ENCODE peak calls at places on chromosomes 16 and 17, in seven cellular contexts. X, E, U, G, P, A and D are unnamed samples.

GRCh38 chr17:69800870-69801269 is 274.2 kb upstream of the KCNJ16 start:
- DNase-seq in E (no peak), G (no peak), U (no peak), X (no peak), A (no peak), P (no peak), D (no peak)

GRCh38 chr17:6145946-6146345 is 75.8 kb downstream of the WSCD1 start:
- DNase-seq in E (no peak), G (no peak), U (no peak), P (peak), X (no peak), A (no peak), D (no peak)

GRCh38 chr17:47982091-47982617 is 11.2 kb downstream of the CDK5RAP3 start:
- DNase-seq in U (no peak), G (no peak), P (no peak), A (no peak), E (no peak), X (peak), D (no peak)

GRCh38 chr16:57566436-57566835 is 24.0 kb downstream of the ADGRG5 start:
- DNase-seq in A (no peak), E (no peak), P (no peak), X (no peak), U (no peak), G (no peak), D (no peak)

GRCh38 chr17:46192484-46193245 is 564 bp downstream of the KANSL1 start:
- DNase-seq in P (peak), X (peak), G (peak), E (peak), U (peak), A (peak), D (peak)

GRCh38 chr17:45170976-45171337 is 9.3 kb downstream of the HEXIM2 start:
- DNase-seq in X (peak), P (peak), G (peak), E (peak), U (peak), A (peak), D (no peak)

GRCh38 chr17:59084154-59084553 is 22.5 kb downstream of the TRIM37 start:
- DNase-seq in P (no peak), U (no peak), G (no peak), X (no peak), A (no peak), E (no peak), D (no peak)

GRCh38 chr16:4966736-4967453 is 8.8 kb downstream of the SEC14L5 start:
- DNase-seq in E (no peak), G (no peak), P (no peak), A (no peak), U (no peak), X (no peak), D (no peak)

GRCh38 chr17:29251969-29252866 is 5.6 kb downstream of the CRYBA1 start:
- DNase-seq in G (no peak), X (peak), A (no peak), U (no peak), E (peak), P (no peak), D (peak)

GRCh38 chr17:3004925-3005324 is 58.5 kb downstream of the OR1D5 start:
- DNase-seq in E (no peak), G (peak), P (no peak), U (no peak), X (peak), A (peak), D (no peak)

GRCh38 chr16:3971261-3971660 is 90.7 kb upstream of the CREBBP start:
- DNase-seq in E (peak), A (no peak), X (no peak), P (no peak), G (no peak), U (no peak), D (peak)

GRCh38 chr17:7445011-7445927 is at the start of gene CHRNB1:
- DNase-seq in G (peak), E (peak), X (peak), U (peak), P (peak), A (peak), D (peak)

GRCh38 chr17:54795046-54795445 is 105.6 kb upstream of the TOM1L1 start:
- DNase-seq in E (no peak), U (no peak), X (no peak), G (no peak), P (no peak), A (no peak), D (no peak)

GRCh38 chr17:32156656-32157055 is 14.4 kb downstream of the RHOT1 start:
- DNase-seq in G (no peak), U (no peak), A (no peak), P (no peak), X (no peak), E (no peak), D (no peak)

GRCh38 chr16:89847056-89847929 is 19.0 kb downstream of the SPIRE2 start:
- DNase-seq in P (no peak), X (no peak), E (no peak), G (no peak), A (no peak), U (no peak), D (no peak)

GRCh38 chr17:77466596-77467223 is 325.9 kb downstream of the SEC14L1 start:
- DNase-seq in A (no peak), U (no peak), G (no peak), E (no peak), P (no peak), X (no peak), D (no peak)

GRCh38 chr16:48537909-48538745 is 71.9 kb downstream of the N4BP1 start:
- DNase-seq in P (no peak), X (no peak), E (peak), U (peak), A (peak), G (peak), D (no peak)

GRCh38 chr16:57606847-57607501 is 21.5 kb upstream of the ADGRG1 start:
- DNase-seq in E (no peak), A (no peak), U (no peak), X (peak), P (peak), G (peak), D (no peak)

GRCh38 chr17:29383687-29384086 is 6.5 kb upstream of the TAOK1 start:
- DNase-seq in G (no peak), U (no peak), A (no peak), P (no peak), E (no peak), X (no peak), D (no peak)

GRCh38 chr17:28402224-28402630 is 3.8 kb downstream of the SLC46A1 start:
- DNase-seq in P (no peak), G (no peak), A (no peak), X (no peak), E (no peak), U (no peak), D (no peak)

GRCh38 chr17:67121317-67121887 is 77.0 kb downstream of the CACNG1 start:
- DNase-seq in A (no peak), E (peak), X (no peak), U (no peak), P (no peak), G (no peak), D (no peak)

GRCh38 chr17:1315409-1315808 is 35.9 kb downstream of the TRARG1 start:
- DNase-seq in U (no peak), A (no peak), E (no peak), X (no peak), G (no peak), P (no peak), D (no peak)

GRCh38 chr16:28063047-28063521 is 430 bp downstream of the GSG1L start:
- DNase-seq in A (no peak), X (peak), P (no peak), U (no peak), G (no peak), E (peak), D (no peak)

GRCh38 chr17:13518271-13519000 is 83.3 kb downstream of the HS3ST3A1 start:
- DNase-seq in P (no peak), G (no peak), E (no peak), A (peak), U (no peak), X (no peak), D (no peak)

GRCh38 chr16:73000020-73000906 is 47.7 kb downstream of the ZFHX3 start:
- DNase-seq in U (peak), P (peak), A (peak), X (no peak), E (peak), G (peak), D (no peak)

GRCh38 chr16:89442990-89443726 is 47.2 kb downstream of the ANKRD11 start:
- DNase-seq in P (peak), G (peak), E (peak), X (peak), A (peak), U (no peak), D (no peak)

GRCh38 chr17:56824503-56824902 is 9.2 kb downstream of the C17orf67 start:
- DNase-seq in P (no peak), G (no peak), X (no peak), A (no peak), E (no peak), U (no peak), D (no peak)

GRCh38 chr17:59498421-59499307 is 66.7 kb upstream of the DHX40 start:
- DNase-seq in G (no peak), E (no peak), P (no peak), A (no peak), U (no peak), X (peak), D (no peak)

GRCh38 chr17:48093341-48094045 is 7.8 kb downstream of the CBX1 start:
- DNase-seq in E (no peak), U (no peak), X (no peak), G (no peak), A (no peak), P (no peak), D (no peak)

GRCh38 chr16:3188925-3189825 is 1.2 kb downstream of the OR1F1 start:
- DNase-seq in A (no peak), P (no peak), E (peak), U (no peak), G (no peak), X (peak), D (peak)

DNA sequence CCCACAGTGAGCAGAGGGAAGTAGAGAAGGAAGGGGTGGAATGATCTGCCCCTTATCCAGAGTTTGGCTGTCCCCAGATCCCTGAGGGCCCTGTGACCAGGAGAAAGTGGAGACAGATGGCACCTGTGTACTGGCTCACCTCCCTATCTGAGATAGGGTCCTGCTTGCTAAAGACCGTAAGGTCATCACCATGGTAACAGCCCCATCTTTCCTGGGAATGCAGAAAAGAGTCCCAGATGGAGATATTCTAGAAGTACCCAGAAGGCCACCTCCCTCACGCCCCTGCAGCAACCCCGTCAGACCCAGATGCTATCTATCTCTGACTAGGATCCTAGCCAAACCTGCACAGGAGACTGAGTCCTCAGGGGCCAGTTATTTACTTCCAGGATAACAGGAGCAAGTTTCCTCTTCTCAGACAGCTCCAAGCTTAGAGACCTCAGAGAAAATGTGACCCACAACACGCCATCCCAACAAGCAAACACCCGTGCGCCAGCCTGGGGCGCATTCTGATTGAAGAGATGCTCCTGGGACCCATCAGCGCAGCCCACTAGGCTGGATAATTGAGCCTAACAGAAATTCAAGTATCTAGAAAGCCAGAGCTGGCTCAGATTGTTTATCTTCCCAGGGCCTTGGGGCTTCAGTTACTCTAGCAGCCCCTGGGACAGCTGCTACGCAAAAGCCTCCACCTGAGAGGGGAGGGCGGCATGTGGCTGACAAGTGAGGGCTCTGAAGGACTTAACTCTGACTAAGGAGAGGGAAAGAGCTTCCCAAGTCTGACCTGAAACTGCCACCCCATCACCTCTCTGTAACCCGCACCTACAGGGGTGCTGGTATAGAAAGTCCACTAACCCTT is 1.9 kb downstream of the ORMDL3 start:
- DNase-seq in E (peak), G (no peak), U (no peak), X (no peak), P (no peak), A (no peak), D (no peak)
- H3K4me3 ChIP-seq in E (peak), G (peak), U (no peak), X (no peak), P (no peak), A (no peak), D (peak)

DNA sequence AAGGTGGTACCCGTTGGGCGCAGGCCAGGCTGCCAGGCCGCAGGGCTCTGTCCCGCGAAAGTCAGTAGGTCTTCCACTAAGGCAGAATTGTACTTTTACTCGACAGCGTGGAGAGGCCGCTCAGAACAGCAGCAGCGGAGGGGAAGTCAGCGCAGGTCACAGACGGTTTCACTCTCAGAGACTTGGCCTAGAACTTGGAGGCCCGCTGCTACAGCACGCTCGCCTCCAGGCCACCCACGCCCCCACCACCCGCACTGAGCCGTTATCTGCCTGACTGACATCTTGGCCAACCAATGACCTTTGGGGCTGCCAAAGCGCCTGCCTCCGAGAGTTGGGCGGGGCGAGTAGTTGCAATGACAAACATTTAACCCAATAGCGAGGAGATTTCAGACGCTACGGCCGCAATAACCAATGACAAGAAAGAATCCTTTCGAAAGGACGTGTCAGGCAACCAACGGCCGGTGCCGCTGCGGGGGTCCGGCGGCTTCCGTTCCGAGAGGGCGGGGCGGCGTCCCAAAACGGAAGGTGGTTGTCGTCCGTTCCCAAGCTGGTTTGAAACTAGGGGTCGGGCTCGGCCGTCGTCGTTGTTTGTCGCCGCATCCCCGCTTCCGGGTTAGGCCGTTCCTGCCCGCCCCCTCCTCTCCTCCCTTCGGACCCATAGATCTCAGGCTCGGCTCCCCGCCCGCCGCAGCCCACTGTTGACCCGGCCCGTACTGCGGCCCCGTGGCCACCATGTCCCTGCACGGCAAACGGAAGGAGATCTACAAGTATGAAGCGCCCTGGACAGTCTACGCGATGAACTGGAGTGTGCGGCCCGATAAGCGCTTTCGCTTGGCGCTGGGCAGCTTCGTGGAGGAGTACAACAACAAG is at the start of gene DCAF7:
- DNase-seq in P (peak), A (peak), G (peak), X (peak), E (peak), U (peak), D (peak)
- TF ChIP-seq CTCF in P (peak), A (no peak), G (no peak), X (no peak), E (no peak), U (no peak), D (no peak)

GRCh38 chr17:76014925-76015261 is 12.2 kb downstream of the EVPL start:
- DNase-seq in G (no peak), X (peak), E (no peak), A (no peak), P (no peak), U (no peak), D (no peak)
- H3K4me3 ChIP-seq in G (no peak), X (no peak), E (no peak), A (no peak), P (no peak), U (no peak), D (no peak)

DNA sequence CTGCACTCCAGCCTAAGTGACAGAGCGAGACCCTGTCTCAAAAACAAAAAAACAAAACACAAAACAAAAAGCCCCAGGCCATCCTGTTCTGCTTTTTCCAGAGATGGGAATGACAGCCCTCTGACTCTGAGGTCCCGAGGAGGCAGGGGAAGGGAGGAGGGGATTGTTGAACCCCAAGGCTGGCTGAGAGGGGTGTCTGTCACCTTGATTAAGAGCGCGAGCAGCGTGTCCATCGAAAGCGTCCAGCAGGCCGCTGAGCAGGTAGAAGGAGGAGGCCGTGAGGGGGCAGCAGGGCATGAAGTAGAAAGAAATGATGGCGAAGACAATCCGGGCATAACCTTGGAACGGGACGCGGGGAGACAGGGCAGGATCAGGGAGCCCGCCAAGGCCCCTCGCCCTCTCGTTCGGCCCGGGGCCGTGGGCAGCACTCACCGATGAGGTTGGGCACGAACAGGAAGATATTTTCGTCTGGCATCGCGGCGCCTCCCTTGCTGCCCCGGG is 593 bp downstream of the CDIPT start:
- DNase-seq in U (peak), P (no peak), A (no peak), X (peak), G (no peak), E (peak), D (peak)
- TF ChIP-seq CTCF in U (no peak), P (no peak), A (no peak), X (no peak), G (no peak), E (peak), D (no peak)